ENCODE peak calls at places on chromosomes 6 and 20, in four cellular contexts. R, U, B and F are unnamed samples.

GRCh38 chr6:39558079-39558478 is 167.1 kb downstream of the KIF6 start:
- DNase-seq in U (peak), B (no peak), R (no peak), F (no peak)

GRCh38 chr6:49939993-49940498 is 23.9 kb downstream of the DEFB114 start:
- DNase-seq in U (no peak), R (peak), B (no peak), F (no peak)

GRCh38 chr6:73652637-73653570 is 888 bp downstream of the SLC17A5 start:
- DNase-seq in B (peak), U (peak), R (peak), F (peak)

GRCh38 chr6:56109149-56109548 is 138.2 kb downstream of the COL21A1 start:
- DNase-seq in R (no peak), U (no peak), B (no peak), F (no peak)

GRCh38 chr6:31353508-31353907 is 3.5 kb downstream of the HLA-B start:
- DNase-seq in B (no peak), U (no peak), R (no peak), F (no peak)

GRCh38 chr20:61960836-61961235 is 104.8 kb downstream of the TAF4 start:
- DNase-seq in R (no peak), U (no peak), B (no peak), F (no peak)

GRCh38 chr6:158047563-158048323 is 66.1 kb downstream of the SYNJ2 start:
- DNase-seq in R (no peak), B (no peak), U (no peak), F (peak)

GRCh38 chr6:112372213-112372806 is 25.2 kb downstream of the RFPL4B start:
- DNase-seq in R (no peak), B (no peak), U (peak), F (no peak)

GRCh38 chr6:15062311-15063252 is 183.3 kb upstream of the JARID2 start:
- DNase-seq in U (no peak), B (no peak), R (peak), F (no peak)

GRCh38 chr20:37007898-37008649 is 56.6 kb upstream of the SAMHD1 start:
- DNase-seq in U (peak), R (peak), B (no peak), F (peak)

GRCh38 chr6:156731436-156731835 is 45.7 kb upstream of the ARID1B start:
- DNase-seq in R (no peak), B (no peak), U (no peak), F (no peak)

GRCh38 chr20:33423141-33423834 is 20.3 kb downstream of the SNTA1 start:
- DNase-seq in B (no peak), R (peak), U (no peak), F (no peak)

GRCh38 chr20:43717616-43717995 is 9.2 kb downstream of the GTSF1L start:
- DNase-seq in R (no peak), B (no peak), U (no peak), F (no peak)

GRCh38 chr6:138250513-138251247 is 32.4 kb upstream of the PBOV1 start:
- DNase-seq in R (no peak), U (no peak), B (no peak), F (no peak)

DNA sequence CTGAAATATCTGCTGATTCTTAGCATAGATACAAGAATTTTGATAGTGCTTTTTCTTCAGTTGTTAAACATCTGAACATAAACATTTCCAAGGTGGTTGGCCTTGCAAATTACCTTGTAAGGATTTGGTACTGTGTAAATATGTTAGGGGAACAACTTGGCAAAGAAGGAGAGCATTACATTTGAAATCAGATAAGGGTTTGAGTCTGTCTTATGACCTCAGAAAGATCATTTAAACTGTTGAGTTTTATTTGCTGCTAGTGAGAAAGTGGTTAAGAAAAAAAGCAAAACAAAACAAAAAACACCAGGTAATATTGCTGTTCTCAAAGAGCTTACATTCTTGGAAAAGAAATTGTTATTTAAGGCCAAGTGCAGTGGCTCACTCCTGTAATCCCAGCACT is 56.5 kb downstream of the CD2AP start:
- DNase-seq in U (no peak), R (no peak), B (no peak), F (no peak)
- TF ChIP-seq CTCF in U (no peak), R (no peak), B (no peak), F (no peak)

DNA sequence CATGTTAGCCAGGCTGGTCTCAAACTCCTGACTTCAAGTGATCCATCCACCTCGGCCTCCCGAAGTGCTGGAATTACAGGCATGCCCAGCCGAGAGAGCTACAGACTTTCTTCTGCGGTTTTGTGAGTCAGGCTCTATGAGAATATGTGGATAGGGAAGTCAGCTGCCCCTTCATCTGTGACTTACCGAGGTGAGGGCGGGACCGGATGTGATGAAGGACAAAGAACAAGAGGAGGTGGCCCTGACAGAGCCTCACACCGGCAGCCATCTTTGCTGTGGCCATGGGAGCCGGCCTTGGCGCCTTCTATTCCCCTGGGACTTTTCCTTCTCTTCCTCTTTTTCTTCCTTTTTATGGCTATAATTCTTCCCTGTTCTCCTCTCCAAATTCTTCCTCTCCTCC is 67.0 kb downstream of the IYD start:
- DNase-seq in R (peak), B (no peak), U (no peak), F (no peak)
- TF ChIP-seq REST in R (no peak), B (no peak), U (no peak), F (no peak)

GRCh38 chr6:103367212-103367611 is 1492.5 kb downstream of the HACE1 start:
- DNase-seq in U (no peak), R (no peak), B (no peak), F (no peak)
- TF ChIP-seq FOXM1 in U (no peak), R (no peak), B (no peak), F (no peak)

GRCh38 chr6:113651920-113652319 is 205.2 kb upstream of the MARCKS start:
- DNase-seq in U (no peak), R (no peak), B (no peak), F (no peak)
- TF ChIP-seq CTCF in U (no peak), R (no peak), B (no peak), F (no peak)

DNA sequence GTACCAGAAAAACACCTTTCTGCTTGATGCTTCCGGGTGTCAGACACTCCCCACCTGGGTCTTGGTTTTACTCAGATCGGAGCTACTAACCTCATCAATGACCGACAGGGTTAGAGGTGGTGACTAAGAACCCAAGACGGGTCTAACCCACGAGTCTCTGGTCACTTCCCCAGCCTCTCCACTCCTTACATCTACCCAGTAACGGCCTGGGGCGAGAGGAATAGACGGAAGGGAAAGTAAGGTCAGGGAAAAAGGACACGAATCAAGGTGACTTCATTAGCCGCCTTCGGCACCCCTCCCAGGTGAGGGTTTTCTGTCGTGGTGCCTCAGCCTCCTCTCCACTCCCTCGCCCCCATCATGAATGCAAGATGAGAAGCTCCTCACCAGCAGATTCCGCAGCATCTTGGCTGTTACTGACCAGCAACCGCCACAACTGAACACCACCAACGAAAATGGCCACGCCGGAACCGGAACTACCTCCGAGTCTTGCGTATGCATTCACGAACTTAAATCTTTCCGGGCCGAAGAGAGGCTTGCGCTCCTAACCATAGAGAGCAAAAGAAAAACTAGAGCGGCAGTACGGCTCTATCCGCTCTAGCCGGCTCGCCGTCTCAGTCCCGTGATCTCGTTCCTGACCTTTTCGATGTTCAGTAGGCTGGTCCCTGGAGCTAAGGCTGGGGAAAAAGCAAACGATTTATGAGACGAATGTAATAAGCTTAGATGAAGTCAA is at the start of gene COX7A2:
- DNase-seq in R (peak), B (peak), U (peak), F (peak)
- TF ChIP-seq REST in R (no peak), B (peak), U (peak), F (no peak)

DNA sequence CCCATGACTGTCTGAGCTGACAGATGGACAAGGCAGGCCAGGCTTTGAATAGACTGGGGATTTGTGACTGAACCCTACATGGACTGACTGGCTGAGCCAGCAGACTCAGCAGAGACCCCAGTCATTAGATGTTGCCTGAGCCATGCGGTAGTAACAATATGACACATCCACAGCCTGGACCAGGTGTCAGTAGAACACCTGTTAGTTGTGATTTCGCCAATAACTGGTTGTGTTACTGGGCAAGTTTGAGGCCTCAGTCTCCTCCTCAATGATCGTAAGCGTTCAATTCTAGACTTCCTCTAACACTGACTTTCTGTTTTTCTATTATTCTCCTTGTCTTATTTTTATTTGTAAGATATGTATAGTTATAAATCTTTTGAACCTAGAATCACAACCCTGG is 311.9 kb upstream of the MAP3K7 start:
- DNase-seq in U (no peak), R (no peak), B (no peak), F (no peak)
- TF ChIP-seq FOXM1 in U (no peak), R (no peak), B (no peak), F (no peak)

GRCh38 chr6:3561745-3562144 is 104.9 kb upstream of the SLC22A23 start:
- DNase-seq in B (no peak), U (no peak), R (no peak), F (peak)
- TF ChIP-seq CTCF in B (no peak), U (no peak), R (no peak), F (peak)

GRCh38 chr6:41040101-41040910 is 1.3 kb upstream of the UNC5CL start:
- DNase-seq in U (no peak), R (peak), B (no peak), F (peak)
- TF ChIP-seq REST in U (no peak), R (no peak), B (no peak), F (no peak)